ENCODE peak calls at places on chromosomes 4 and X, in six cellular contexts. V, I, R, N, M and H are unnamed samples.

GRCh38 chr4:98540803-98541202 is 117.6 kb downstream of the TSPAN5 start:
- DNase-seq in V (no peak), R (no peak), N (no peak), I (no peak), M (no peak), H (no peak)

GRCh38 chr4:38856524-38857337 is at the start of gene TLR6:
- DNase-seq in M (peak), R (peak), N (no peak), V (peak), I (peak), H (no peak)

GRCh38 chr4:142248946-142249345 is 597.2 kb downstream of the INPP4B start:
- DNase-seq in R (no peak), M (no peak), N (no peak), I (no peak), V (no peak), H (no peak)

GRCh38 chrX:47191331-47191730 is 2.3 kb upstream of the UBA1 start:
- DNase-seq in M (peak), V (peak), R (peak), N (no peak), I (peak), H (no peak)

GRCh38 chrX:10265775-10266174 is 109.0 kb downstream of the CLCN4 start:
- DNase-seq in R (no peak), M (no peak), V (no peak), I (no peak), N (no peak), H (no peak)

GRCh38 chrX:69412661-69413060 is 91.5 kb upstream of the NALF2 start:
- DNase-seq in N (no peak), R (no peak), V (no peak), I (no peak), M (no peak), H (no peak)

GRCh38 chrX:107117993-107118321 is 665 bp downstream of the RBM41 start:
- DNase-seq in V (no peak), N (no peak), R (no peak), M (peak), I (peak), H (no peak)

GRCh38 chrX:108397627-108398392 is 40.4 kb downstream of the COL4A6 start:
- DNase-seq in R (no peak), N (no peak), V (no peak), M (no peak), I (no peak), H (no peak)

GRCh38 chr4:20615492-20616136 is 84.6 kb upstream of the PACRGL start:
- DNase-seq in I (no peak), V (peak), R (no peak), M (no peak), N (no peak), H (no peak)

GRCh38 chr4:125550769-125551168 is 236.0 kb downstream of the FAT4 start:
- DNase-seq in I (no peak), M (no peak), N (no peak), V (no peak), R (no peak), H (no peak)

GRCh38 chr4:150366487-150366999 is 215.4 kb upstream of the MAB21L2 start:
- DNase-seq in M (no peak), I (no peak), R (no peak), V (no peak), N (no peak), H (no peak)

GRCh38 chr4:119035941-119036737 is 99.5 kb upstream of the MYOZ2 start:
- DNase-seq in M (no peak), N (no peak), V (no peak), R (no peak), I (no peak), H (no peak)

GRCh38 chr4:90317785-90318184 is 190.6 kb downstream of the CCSER1 start:
- DNase-seq in N (no peak), R (no peak), M (no peak), V (peak), I (no peak), H (no peak)

GRCh38 chrX:46561931-46562721 is 11.4 kb upstream of the CHST7 start:
- DNase-seq in N (no peak), V (no peak), M (no peak), R (peak), I (peak), H (no peak)

GRCh38 chrX:50594788-50595187 is 124.2 kb upstream of the DGKK start:
- DNase-seq in M (no peak), V (no peak), R (no peak), N (no peak), I (no peak), H (no peak)

GRCh38 chr4:42458686-42459085 is 61.4 kb downstream of the SHISA3 start:
- DNase-seq in M (no peak), R (no peak), V (no peak), N (no peak), I (no peak), H (no peak)

GRCh38 chr4:148782284-148782683 is 340.1 kb upstream of the NR3C2 start:
- DNase-seq in I (no peak), R (no peak), N (no peak), M (no peak), V (no peak), H (no peak)

DNA sequence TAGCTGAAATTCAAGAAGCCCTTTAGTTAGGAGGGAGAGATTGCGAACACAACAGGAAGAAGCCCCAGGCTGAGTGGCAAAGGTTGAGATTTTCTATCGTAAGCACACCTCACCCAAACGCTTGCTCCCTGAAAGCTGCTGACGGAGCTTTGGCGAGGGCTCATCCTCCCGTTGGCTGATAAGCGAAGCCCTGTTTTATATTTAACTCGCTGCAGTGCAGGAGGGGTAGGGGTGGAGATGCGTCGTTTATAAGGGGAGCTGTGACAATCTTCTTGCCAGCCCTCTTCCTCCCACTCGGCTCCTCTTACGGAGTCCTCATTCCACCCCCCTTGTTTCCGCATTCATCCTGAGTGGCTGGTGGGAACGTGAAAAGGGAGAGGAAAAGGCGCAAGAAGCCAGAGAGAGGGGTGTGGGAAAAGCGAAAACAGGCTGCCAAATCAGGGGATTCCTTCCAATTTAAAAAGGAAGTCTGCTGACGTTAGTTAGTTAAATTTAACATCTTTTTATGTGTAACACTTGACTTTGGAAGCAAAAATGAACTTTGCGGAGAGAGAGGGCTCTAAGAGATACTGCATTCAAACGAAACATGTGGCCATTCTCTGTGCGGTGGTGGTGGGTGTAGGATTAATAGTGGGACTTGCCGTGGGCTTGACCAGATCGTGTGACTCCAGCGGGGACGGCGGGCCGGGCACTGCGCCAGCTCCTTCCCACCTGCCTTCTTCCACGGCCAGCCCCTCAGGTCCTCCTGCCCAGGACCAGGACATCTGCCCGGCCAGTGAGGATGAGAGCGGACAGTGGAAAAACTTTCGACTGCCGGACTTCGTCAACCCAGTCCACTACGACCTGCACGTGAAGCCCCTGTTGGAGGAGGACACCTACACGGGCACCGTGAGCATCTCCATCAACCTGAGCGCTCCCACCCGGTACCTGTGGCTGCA is at the start of gene ENPEP:
- DNase-seq in R (no peak), V (no peak), N (no peak), I (no peak), M (no peak), H (peak)
- TF ChIP-seq POLR2A in R (peak), V (no peak), N (no peak), I (no peak), M (no peak), H (no peak)

GRCh38 chr4:184896868-184897715 is 71.3 kb upstream of the ACSL1 start:
- DNase-seq in V (no peak), R (no peak), M (no peak), I (peak), N (no peak), H (no peak)

GRCh38 chr4:184898793-184899192 is 73.0 kb upstream of the ACSL1 start:
- DNase-seq in R (no peak), N (no peak), V (no peak), M (no peak), I (no peak), H (no peak)

GRCh38 chr4:184897807-184898388 is 72.1 kb upstream of the ACSL1 start:
- DNase-seq in I (peak), N (no peak), R (no peak), M (no peak), V (no peak), H (no peak)

GRCh38 chr4:184900184-184900583 is 74.4 kb upstream of the ACSL1 start:
- DNase-seq in M (no peak), N (no peak), V (no peak), I (no peak), R (no peak), H (no peak)

GRCh38 chr4:184899261-184900134 is 73.7 kb upstream of the ACSL1 start:
- DNase-seq in N (no peak), M (no peak), I (no peak), V (no peak), R (no peak), H (no peak)
- TF ChIP-seq POLR2A in N (no peak), M (no peak), I (no peak), V (no peak), R (no peak), H (no peak)

DNA sequence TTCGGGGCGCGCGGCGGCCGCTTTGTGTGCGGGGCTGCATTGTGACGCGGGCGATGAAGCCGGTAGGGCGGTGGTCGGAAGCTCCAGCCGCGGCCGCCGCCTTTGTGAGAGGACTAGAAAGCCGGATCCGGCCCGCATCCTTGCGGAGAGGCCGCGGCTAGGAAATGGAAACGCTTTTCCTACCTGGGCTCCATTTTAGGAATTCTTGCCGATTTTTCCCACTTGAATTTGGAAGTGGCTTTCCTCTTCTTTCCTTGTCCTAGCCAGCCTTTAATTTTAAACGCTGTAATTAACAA is 708 bp downstream of the TMSB4X start:
- DNase-seq in I (no peak), V (no peak), M (no peak), N (no peak), R (peak), H (no peak)
- TF ChIP-seq POLR2A in I (no peak), V (no peak), M (no peak), N (no peak), R (no peak), H (no peak)

GRCh38 chrX:152902502-152902820 is 4.6 kb downstream of the ZNF185 start:
- DNase-seq in R (no peak), M (no peak), V (no peak), N (no peak), I (no peak), H (no peak)

GRCh38 chrX:152905081-152905420 is 7.2 kb downstream of the ZNF185 start:
- DNase-seq in R (no peak), I (no peak), N (no peak), V (no peak), M (no peak), H (no peak)

GRCh38 chrX:152904151-152905080 is 6.5 kb downstream of the ZNF185 start:
- DNase-seq in I (peak), N (peak), V (no peak), M (peak), R (peak), H (no peak)

GRCh38 chrX:152901816-152902501 is 4.1 kb downstream of the ZNF185 start:
- DNase-seq in M (no peak), N (no peak), I (no peak), V (no peak), R (no peak), H (no peak)

DNA sequence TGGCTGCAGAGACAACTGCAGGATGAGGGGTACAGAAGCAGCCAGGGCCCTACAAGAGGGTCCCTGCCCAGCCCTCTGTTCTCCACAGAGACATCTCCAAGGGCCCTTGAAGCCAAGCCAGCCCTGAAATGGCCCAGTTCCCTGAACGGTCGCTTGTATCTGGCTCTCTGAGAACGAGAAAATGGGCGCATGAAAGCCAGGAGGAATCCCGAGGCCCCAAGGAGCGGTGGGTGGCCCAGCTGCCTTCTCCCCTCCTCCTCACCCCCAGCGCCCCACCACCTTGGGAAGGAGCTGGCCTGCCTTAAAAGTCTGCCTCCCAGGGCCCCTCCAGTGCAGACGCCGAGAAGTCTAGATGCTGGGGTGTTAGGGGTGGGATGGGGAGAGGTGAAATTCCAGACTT is 5.7 kb downstream of the ZNF185 start:
- DNase-seq in I (no peak), M (no peak), R (no peak), N (no peak), V (no peak), H (no peak)
- TF ChIP-seq POLR2A in I (no peak), M (no peak), R (no peak), N (no peak), V (no peak), H (no peak)

DNA sequence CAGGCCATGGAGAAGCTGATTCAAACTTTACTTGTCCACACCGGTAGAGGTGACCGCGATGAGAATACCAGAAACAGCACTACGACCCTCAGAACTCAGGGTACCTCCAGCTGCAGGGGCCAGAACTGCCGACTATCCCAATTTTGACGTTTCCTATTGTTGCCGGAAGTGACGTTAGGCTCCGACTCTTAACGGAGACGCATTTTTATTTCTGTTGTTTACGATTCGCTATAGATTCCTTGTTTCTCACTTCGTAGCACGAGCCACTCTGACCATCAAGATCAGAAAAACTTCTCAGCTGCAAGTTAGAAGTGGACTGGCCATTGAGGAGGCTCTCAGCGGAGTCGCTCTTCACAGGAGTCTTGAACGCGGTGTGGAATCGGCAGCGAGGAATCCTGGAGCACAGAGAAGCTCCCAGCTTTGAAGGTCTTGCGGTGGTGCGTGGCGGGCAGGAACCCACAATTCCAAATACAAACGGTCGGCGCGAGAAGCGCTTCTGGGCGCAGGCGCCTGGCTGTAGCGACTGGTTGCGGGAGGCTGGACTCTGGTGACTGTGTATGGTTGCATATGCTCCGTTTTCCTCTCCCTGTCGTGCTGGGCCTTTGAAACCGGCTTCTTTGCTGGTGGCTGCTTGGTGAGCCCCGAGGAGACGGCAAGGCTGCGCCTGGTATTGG is at the start of the genes CEP44 and FBXO8:
- DNase-seq in I (peak), M (peak), R (peak), V (peak), N (peak), H (peak)
- TF ChIP-seq POLR2A in I (peak), M (peak), R (no peak), V (peak), N (no peak), H (no peak)

GRCh38 chrX:129980043-129980442 is 2.4 kb upstream of the BCORL1 start:
- DNase-seq in I (peak), V (no peak), R (peak), M (no peak), N (no peak), H (peak)

GRCh38 chrX:129981752-129982299 is 609 bp upstream of the BCORL1 start:
- DNase-seq in V (no peak), I (peak), N (no peak), R (peak), M (no peak), H (no peak)

GRCh38 chrX:129981207-129981553 is 1.3 kb upstream of the BCORL1 start:
- DNase-seq in N (no peak), V (no peak), I (no peak), R (no peak), M (no peak), H (no peak)

GRCh38 chrX:129979207-129979920 is 3.1 kb upstream of the BCORL1 start:
- DNase-seq in V (no peak), M (no peak), R (no peak), N (no peak), I (peak), H (no peak)

GRCh38 chrX:129980540-129981206 is 1.8 kb upstream of the BCORL1 start:
- DNase-seq in R (peak), M (no peak), N (no peak), I (peak), V (no peak), H (peak)
- TF ChIP-seq POLR2A in R (no peak), M (no peak), N (peak), I (no peak), V (no peak), H (no peak)